ENCODE peak calls at places on chromosomes 3 and 15, in five cellular contexts. V is IMR-90, K is BE2C, T is tibial nerve, Z is upper lobe of right lung. O is an unnamed sample.
A peak's percentile ranks its signal among the peaks of the same experiment; 100 is the strongest.

GRCh38 chr3:129837057-129837631 is 56.4 kb downstream of the TMCC1 start:
- DNase-seq in V (peak; percentile 39), K (no peak), T (no peak), Z (no peak), O (peak; percentile 6)

GRCh38 chr15:35980719-35981118 is 434.8 kb upstream of the DPH6 start:
- DNase-seq in V (peak; percentile 72), K (no peak), T (no peak), Z (no peak), O (no peak)

GRCh38 chr3:32405155-32405554 is 13.5 kb downstream of the CMTM7 start:
- DNase-seq in V (peak; percentile 44), K (no peak), T (no peak), Z (no peak), O (no peak)

GRCh38 chr3:115518100-115518852 is 105.0 kb upstream of the GAP43 start:
- DNase-seq in V (peak; percentile 79), K (peak; percentile 92), T (no peak), Z (no peak), O (peak; percentile 99)

GRCh38 chr3:154926721-154927120 is 153.4 kb upstream of the MME start:
- DNase-seq in V (no peak), K (no peak), T (no peak), Z (no peak), O (no peak)

GRCh38 chr3:192408007-192408655 is 319.2 kb downstream of the FGF12 start:
- DNase-seq in V (no peak), K (no peak), T (no peak), Z (peak; percentile 60), O (no peak)

GRCh38 chr3:188950832-188951489 is 220.8 kb upstream of the TPRG1 start:
- DNase-seq in V (peak; percentile 99), K (no peak), T (peak; percentile 80), Z (peak; percentile 68), O (peak; percentile 48)

GRCh38 chr15:87144775-87145174 is 1065.1 kb downstream of the AGBL1 start:
- DNase-seq in V (peak; percentile 36), K (peak; percentile 35), T (no peak), Z (no peak), O (no peak)

GRCh38 chr3:186997061-186998054 is 67.0 kb downstream of the ST6GAL1 start:
- DNase-seq in V (no peak), K (no peak), T (no peak), Z (no peak), O (no peak)

GRCh38 chr15:52163321-52164190 is 27.6 kb downstream of the GNB5 start:
- DNase-seq in V (no peak), K (peak; percentile 56), T (no peak), Z (no peak), O (no peak)

DNA sequence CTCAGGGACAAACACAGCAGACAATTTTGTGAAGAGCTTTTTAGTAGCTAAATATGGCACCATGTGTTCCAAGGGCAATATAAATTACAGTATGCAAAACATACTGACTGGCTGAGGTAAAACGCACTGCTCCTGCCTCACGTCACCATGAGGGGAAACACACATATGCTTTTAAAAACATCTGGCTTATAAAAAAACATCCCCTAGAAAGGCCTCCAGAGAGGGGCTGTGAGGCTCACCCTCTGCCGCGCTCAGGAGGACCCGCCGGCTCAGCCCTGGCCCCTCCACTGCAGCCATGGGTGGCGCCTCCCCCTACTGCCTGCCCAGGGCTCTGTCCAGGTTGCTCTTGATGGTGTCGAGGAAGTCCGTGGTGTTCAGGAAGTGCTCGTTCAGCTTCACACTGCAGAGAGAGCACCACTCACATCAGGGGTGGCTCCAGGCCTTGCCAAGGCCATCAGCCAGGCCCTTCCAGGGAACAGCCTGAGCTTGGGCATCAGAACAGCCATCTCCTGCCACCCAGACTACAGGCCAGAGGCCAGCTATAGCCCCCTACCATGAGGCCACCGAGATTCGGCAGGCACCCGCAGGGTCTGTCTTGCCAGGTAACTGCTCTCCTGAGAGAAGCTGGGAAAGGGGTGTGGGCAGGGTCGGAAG is 18.2 kb downstream of the IDH2 start:
- DNase-seq in V (no peak), K (no peak), T (no peak), Z (no peak), O (no peak)
- H3K36me3 ChIP-seq in V (peaks cover 48% of the 10 kb centered on the region), K (peaks cover 31% of the 10 kb centered on the region), T (peaks cover 95% of the 10 kb centered on the region), Z (peaks cover 72% of the 10 kb centered on the region), O (peaks cover 16% of the 10 kb centered on the region)

DNA sequence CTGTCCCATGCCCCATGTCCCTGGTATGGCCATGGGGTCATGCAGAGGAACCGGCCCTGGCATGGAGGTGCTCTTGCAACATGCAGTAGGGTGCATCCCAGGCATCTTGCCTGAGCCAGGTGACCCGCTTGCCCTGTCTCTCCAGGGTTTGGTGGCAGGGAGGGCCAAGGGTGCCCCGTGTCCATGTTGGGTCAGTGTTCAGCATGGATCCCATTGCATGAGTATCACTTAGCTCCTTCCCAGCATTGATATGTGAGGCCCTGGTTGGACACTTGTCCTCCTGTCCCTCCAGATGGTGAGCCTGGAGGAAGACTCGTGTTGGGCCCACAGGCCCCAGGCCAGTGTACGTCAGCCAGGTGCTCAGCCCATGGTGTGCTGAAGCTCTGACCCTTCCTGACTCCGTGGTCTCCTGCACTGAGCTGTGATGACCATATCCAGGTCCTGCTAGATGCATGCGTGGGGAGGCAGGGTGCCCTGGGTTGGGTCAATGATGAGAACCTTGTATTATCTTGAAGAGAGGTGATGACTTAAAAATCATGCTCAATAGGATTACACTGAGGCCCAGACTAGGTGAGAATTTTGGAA is 205.0 kb downstream of the UBE3A start:
- DNase-seq in V (no peak), K (no peak), T (no peak), Z (no peak), O (no peak)
- H3K9me3 ChIP-seq in V (peaks cover 73% of the 10 kb centered on the region), K (peaks cover 7% of the 10 kb centered on the region), T (no peaks in the 10 kb centered on the region), Z (no peaks in the 10 kb centered on the region), O (peaks cover 34% of the 10 kb centered on the region)

DNA sequence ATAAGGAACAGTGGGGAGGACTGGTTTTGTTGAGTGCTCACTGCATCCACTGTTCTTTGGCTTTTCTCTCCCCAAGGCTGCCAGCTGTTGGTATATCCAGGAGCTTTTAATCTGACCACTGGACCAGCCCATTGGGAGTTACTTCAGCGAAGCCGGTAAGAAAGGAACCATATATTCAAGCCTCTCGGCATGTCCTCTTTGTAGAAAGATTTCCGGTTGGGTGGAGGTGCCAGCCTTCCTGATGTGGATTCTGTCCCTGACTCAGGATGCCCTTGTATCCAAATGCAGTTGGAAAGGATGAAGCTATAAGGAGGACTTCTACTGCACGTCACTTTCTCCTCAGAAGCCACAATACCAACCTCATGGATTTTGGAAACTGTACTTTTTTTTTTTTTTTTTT is 14.2 kb downstream of the NIT2 start:
- DNase-seq in V (no peak), K (no peak), T (no peak), Z (no peak), O (no peak)
- H3K4me1 ChIP-seq in V (no peaks in the 10 kb centered on the region), K (no peaks in the 10 kb centered on the region), T (no peaks in the 10 kb centered on the region), Z (no peaks in the 10 kb centered on the region), O (no peaks in the 10 kb centered on the region)

DNA sequence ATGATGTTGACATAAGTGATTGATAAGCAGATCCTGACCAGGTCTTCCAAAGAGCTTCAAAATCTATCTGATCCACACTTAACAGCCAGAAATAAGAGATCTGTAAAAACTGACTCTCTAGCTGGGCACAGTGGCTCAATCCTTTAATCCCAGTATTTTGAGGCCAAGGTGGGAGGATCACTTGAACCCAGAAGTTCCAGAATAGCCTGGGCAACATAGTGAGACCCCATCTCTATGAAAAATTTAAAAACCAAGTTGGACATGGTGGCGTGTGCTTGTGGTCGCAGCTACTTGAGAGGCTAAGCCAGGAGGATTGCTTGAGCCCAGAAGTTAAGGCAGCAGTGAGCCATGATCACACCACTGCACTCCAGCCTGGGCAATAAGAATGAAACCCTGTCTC is 43.6 kb downstream of the PIGB start:
- DNase-seq in V (no peak), K (no peak), T (no peak), Z (no peak), O (no peak)
- H3K36me3 ChIP-seq in V (no peaks in the 10 kb centered on the region), K (no peaks in the 10 kb centered on the region), T (peaks cover 46% of the 10 kb centered on the region), Z (peaks cover 48% of the 10 kb centered on the region), O (no peaks in the 10 kb centered on the region)

DNA sequence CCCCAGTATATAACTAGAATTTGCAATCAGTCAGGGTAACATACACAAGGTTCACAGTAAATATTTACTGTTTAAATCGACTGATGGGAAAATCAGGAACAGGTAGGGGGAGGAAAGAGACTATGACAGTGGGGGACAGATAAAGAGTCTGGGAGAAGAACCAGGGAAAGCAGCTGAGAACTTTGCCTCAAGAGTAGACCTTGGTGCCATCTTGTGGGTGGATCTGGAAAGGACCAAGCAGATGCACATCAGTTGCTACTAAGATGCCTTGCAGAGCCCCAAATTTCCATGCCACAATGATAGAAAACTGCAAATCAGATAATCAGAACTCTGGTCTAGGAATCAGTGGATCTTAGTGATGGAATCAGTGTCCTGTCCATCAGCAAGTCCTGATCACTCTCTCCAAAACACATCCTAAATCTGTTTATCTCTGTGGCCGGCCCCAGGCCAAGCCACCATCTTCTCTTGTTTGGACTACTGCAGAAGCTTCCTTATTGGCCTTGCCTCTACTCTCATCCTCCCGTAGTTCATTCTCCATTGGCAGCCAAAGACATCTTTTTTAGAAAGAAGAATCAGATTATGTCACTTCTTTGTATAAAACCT is 62.7 kb downstream of the PDE8A start:
- DNase-seq in V (peak; percentile 80), K (peak; percentile 63), T (peak; percentile 75), Z (no peak), O (peak; percentile 77)
- H3K9me3 ChIP-seq in V (no peaks in the 10 kb centered on the region), K (no peaks in the 10 kb centered on the region), T (no peaks in the 10 kb centered on the region), Z (no peaks in the 10 kb centered on the region), O (no peaks in the 10 kb centered on the region)

DNA sequence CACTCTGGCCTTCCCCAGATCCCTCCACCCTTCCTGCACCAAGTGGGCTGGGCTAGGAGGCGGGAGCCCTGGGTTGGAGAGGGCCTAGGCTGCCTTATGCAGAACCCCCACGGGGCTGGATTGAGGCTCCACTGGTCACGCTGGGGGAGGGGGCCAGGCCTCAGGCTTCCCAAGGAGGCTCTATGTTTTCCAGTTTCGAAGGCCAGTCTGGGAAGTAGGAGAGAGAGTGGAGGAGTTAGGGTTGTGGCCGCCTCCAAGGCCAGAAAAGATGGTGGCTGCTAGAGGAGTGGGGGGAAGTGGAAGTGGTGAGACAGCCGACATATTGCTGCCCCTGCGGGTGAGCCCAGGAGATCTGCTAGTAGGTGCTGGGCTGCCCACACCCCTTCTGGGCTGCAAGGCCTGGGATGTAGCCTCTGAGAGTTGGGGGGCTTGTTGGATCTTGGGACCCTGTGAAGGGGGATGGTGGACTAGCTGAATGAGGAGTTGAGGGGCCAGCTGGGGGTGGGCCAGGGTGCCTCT is 1.2 kb downstream of the GNAI2 start:
- DNase-seq in V (no peak), K (no peak), T (no peak), Z (no peak), O (peak; percentile 29)
- H3K4me1 ChIP-seq in V (peaks cover 20% of the 10 kb centered on the region), K (no peaks in the 10 kb centered on the region), T (peaks cover 55% of the 10 kb centered on the region), Z (peaks cover 52% of the 10 kb centered on the region), O (peaks cover 14% of the 10 kb centered on the region)

GRCh38 chr3:194658477-194659242 is 13.3 kb downstream of the LSG1 start:
- DNase-seq in V (no peak), K (no peak), T (no peak), Z (no peak), O (no peak)
- H3K36me3 ChIP-seq in V (peaks cover 19% of the 10 kb centered on the region), K (peaks cover 74% of the 10 kb centered on the region), T (peaks cover 73% of the 10 kb centered on the region), Z (peaks cover 69% of the 10 kb centered on the region), O (peaks cover 32% of the 10 kb centered on the region)

DNA sequence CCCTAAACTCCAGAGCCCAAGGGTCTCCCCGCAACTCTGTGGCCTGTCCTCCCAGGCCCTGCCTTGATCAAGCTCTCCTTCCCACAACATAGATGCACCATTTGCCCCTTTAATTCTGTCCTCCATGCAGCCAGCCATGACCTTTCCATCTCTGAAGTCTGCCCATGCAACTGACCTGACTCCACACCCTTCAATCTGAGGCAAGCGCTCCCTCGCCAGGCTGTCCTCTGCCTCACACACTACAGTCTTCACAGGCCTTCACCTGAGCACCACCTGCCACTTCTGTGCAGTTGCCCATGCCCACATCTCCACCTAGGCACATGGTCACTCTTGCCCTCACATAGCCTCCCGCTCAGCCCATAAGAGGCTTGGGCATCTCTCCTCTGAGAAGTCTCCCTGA is 244.0 kb downstream of the OCA2 start:
- DNase-seq in V (no peak), K (no peak), T (no peak), Z (no peak), O (no peak)
- H3K9me3 ChIP-seq in V (peaks cover 28% of the 10 kb centered on the region), K (no peaks in the 10 kb centered on the region), T (no peaks in the 10 kb centered on the region), Z (peaks cover 6% of the 10 kb centered on the region), O (peaks cover 52% of the 10 kb centered on the region)

O was measured in A673.